ENCODE peak calls at places on chromosomes 16 and 17, in eight cellular contexts. O is cortex of kidney; T is adrenal gland; S is tibial artery; I is natural killer cell; A is mesendoderm; X is activated effector memory CD4-positive, alpha-beta T cell treated with anti-CD3 and anti-CD28 coated beads, Interleukin-2, amount 50 U/mL, for 16 hours; Q is T-helper 2 cell. Y is an unnamed sample.

GRCh38 chr17:75552847-75553552 is 27.5 kb downstream of the LLGL2 start:
- DNase-seq in I (no peak), X (no peak), Q (no peak), T (no peak), O (no peak), S (no peak), A (peak), Y (no peak)

GRCh38 chr16:53043986-53044571 is 8.6 kb downstream of the CHD9NB start:
- DNase-seq in I (no peak), Q (no peak), T (no peak), S (no peak), A (peak), X (no peak), O (no peak), Y (no peak)

GRCh38 chr16:19115148-19116021 is 1.6 kb downstream of the ITPRIPL2 start:
- DNase-seq in X (no peak), I (no peak), S (peak), Q (no peak), A (peak), T (no peak), O (no peak), Y (no peak)

GRCh38 chr17:65786479-65786878 is 225.0 kb upstream of the AXIN2 start:
- DNase-seq in O (no peak), S (no peak), Q (no peak), T (no peak), A (peak), X (no peak), I (no peak), Y (no peak)

GRCh38 chr17:48012151-48012520 is 25.5 kb downstream of the COPZ2 start:
- DNase-seq in O (no peak), Q (peak), T (peak), X (peak), I (peak), A (peak), S (no peak), Y (no peak)

GRCh38 chr17:79365836-79366831 is 244.7 kb downstream of the RBFOX3 start:
- DNase-seq in O (no peak), X (no peak), I (no peak), S (no peak), T (no peak), A (no peak), Q (no peak), Y (no peak)

GRCh38 chr17:29733151-29733550 is 110.4 kb upstream of the CORO6 start:
- DNase-seq in S (no peak), X (no peak), Q (no peak), A (no peak), T (no peak), O (no peak), I (no peak), Y (no peak)

GRCh38 chr17:40515491-40516041 is 14.1 kb upstream of the TNS4 start:
- DNase-seq in A (peak), X (peak), O (no peak), I (peak), Q (no peak), S (peak), T (no peak), Y (no peak)

GRCh38 chr16:68636818-68637217 is 8.3 kb upstream of the CDH3 start:
- DNase-seq in A (no peak), X (no peak), T (no peak), Q (no peak), O (no peak), S (no peak), I (no peak), Y (no peak)

GRCh38 chr16:88442811-88443576 is 10.1 kb upstream of the ZFPM1 start:
- DNase-seq in O (no peak), S (peak), X (peak), I (peak), Q (peak), T (peak), A (peak), Y (no peak)

GRCh38 chr17:39636927-39637736 is at the start of gene STARD3:
- DNase-seq in S (peak), T (peak), A (peak), I (peak), O (peak), Q (peak), X (peak), Y (peak)

GRCh38 chr17:75913537-75914210 is 9.0 kb upstream of the MRPL38 start:
- DNase-seq in X (no peak), Q (no peak), I (no peak), T (no peak), S (no peak), A (no peak), O (no peak), Y (no peak)

GRCh38 chr16:57257455-57258070 is 12.5 kb downstream of the ARL2BP start:
- DNase-seq in S (peak), I (no peak), T (no peak), X (no peak), Q (no peak), O (no peak), A (no peak), Y (no peak)

GRCh38 chr17:10081571-10082169 is 116.7 kb downstream of the GAS7 start:
- DNase-seq in T (no peak), S (peak), I (peak), X (no peak), Q (no peak), A (peak), O (no peak), Y (no peak)

GRCh38 chr16:68533937-68534336 is 5.2 kb upstream of the ZFP90 start:
- DNase-seq in X (no peak), I (no peak), A (no peak), O (no peak), S (no peak), T (no peak), Q (no peak), Y (no peak)

GRCh38 chr16:85588562-85589503 is 24.3 kb upstream of the GSE1 start:
- DNase-seq in Q (no peak), O (no peak), I (no peak), T (no peak), X (no peak), A (no peak), S (no peak), Y (no peak)

GRCh38 chr17:78526231-78527025 is 50.8 kb downstream of the DNAH17 start:
- DNase-seq in S (no peak), T (no peak), I (no peak), X (peak), Q (no peak), O (no peak), A (peak), Y (no peak)

GRCh38 chr17:8963665-8964258 is 1.7 kb downstream of the PIK3R5 start:
- DNase-seq in A (no peak), T (no peak), I (no peak), X (no peak), S (no peak), O (no peak), Q (no peak), Y (no peak)

GRCh38 chr16:85829751-85830445 is 30.4 kb downstream of the COX4I1 start:
- DNase-seq in T (peak), A (no peak), S (peak), X (no peak), O (no peak), I (no peak), Q (no peak), Y (peak)

GRCh38 chr16:15961060-15961511 is 11.7 kb downstream of the ABCC1 start:
- DNase-seq in A (no peak), T (no peak), S (no peak), O (no peak), I (no peak), X (peak), Q (peak), Y (no peak)

GRCh38 chr16:50509521-50510341 is 38.5 kb upstream of the NKD1 start:
- DNase-seq in S (no peak), X (peak), O (no peak), Q (peak), I (peak), A (peak), T (peak), Y (no peak)

GRCh38 chr17:74426551-74427047 is 5.3 kb upstream of the GPRC5C start:
- DNase-seq in T (no peak), I (no peak), X (no peak), Q (no peak), S (no peak), A (peak), O (no peak), Y (no peak)

GRCh38 chr17:1769826-1770477 is 8.1 kb downstream of the SERPINF1 start:
- DNase-seq in X (no peak), O (no peak), S (no peak), I (no peak), T (no peak), Q (no peak), A (peak), Y (no peak)